ENCODE peak calls at places on chromosomes 16 and 17, in nine cellular contexts. G is KG1, J is left lung, O is AG09319, R is A172, D is T1000, X is HFF-Myc, Z is NCI-H774, C is GM10248. L is an unnamed sample.

GRCh38 chr16:10880609-10881452 is 3.8 kb downstream of the CIITA start:
- DNase-seq in Z (no peak), D (no peak), X (no peak), R (no peak), G (peak), J (no peak), O (no peak), C (no peak), L (no peak)

GRCh38 chr17:61750656-61751055 is 112.7 kb downstream of the BRIP1 start:
- DNase-seq in R (no peak), J (no peak), D (no peak), Z (no peak), O (no peak), G (no peak), X (no peak), C (peak), L (no peak)

GRCh38 chr16:25950586-25951201 is 258.9 kb downstream of the HS3ST4 start:
- DNase-seq in J (no peak), X (no peak), R (no peak), O (no peak), C (no peak), Z (no peak), D (no peak), G (no peak), L (no peak)

GRCh38 chr16:87076331-87076949 is 240.8 kb downstream of the C16orf95 start:
- DNase-seq in C (no peak), G (no peak), R (no peak), X (no peak), D (no peak), J (no peak), O (no peak), Z (no peak), L (no peak)

GRCh38 chr16:27677300-27677699 is 127.4 kb downstream of the KATNIP start:
- DNase-seq in C (no peak), G (no peak), Z (no peak), X (no peak), O (no peak), D (no peak), J (no peak), R (no peak), L (no peak)

GRCh38 chr17:27497696-27498095 is 41.4 kb downstream of the KSR1 start:
- DNase-seq in Z (no peak), C (no peak), J (no peak), X (no peak), D (no peak), O (no peak), R (no peak), G (no peak), L (no peak)

GRCh38 chr16:53053967-53054669 is 673 bp upstream of the CHD9 start:
- DNase-seq in R (no peak), O (no peak), X (no peak), G (peak), C (peak), D (no peak), Z (no peak), J (no peak), L (peak)

GRCh38 chr17:71224824-71225575 is 895.8 kb upstream of the SOX9 start:
- DNase-seq in C (no peak), J (no peak), X (no peak), O (no peak), R (no peak), G (no peak), Z (no peak), D (no peak), L (no peak)

GRCh38 chr16:52436646-52437645 is 110.0 kb downstream of the TOX3 start:
- DNase-seq in G (no peak), Z (no peak), R (no peak), J (no peak), X (no peak), D (no peak), C (no peak), O (no peak), L (no peak)

GRCh38 chr17:27609606-27610303 is 21.2 kb upstream of the LGALS9 start:
- DNase-seq in G (no peak), C (no peak), D (no peak), O (peak), R (peak), Z (no peak), X (peak), J (peak), L (peak)

GRCh38 chr16:31215287-31216115 is 1.4 kb downstream of the PYDC1 start:
- DNase-seq in R (peak), J (peak), G (no peak), X (no peak), Z (no peak), C (peak), O (no peak), D (no peak), L (peak)

GRCh38 chr16:56637814-56638750 is at the start of gene MT1A:
- DNase-seq in X (no peak), C (no peak), D (no peak), R (no peak), G (no peak), O (no peak), J (peak), Z (peak), L (no peak)

GRCh38 chr17:28646039-28646754 is 1.2 kb upstream of the BLTP2 start:
- DNase-seq in D (no peak), O (no peak), J (no peak), R (no peak), G (no peak), X (no peak), Z (no peak), C (no peak), L (no peak)

GRCh38 chr16:1012722-1013592 is 31.4 kb downstream of the SOX8 start:
- DNase-seq in X (no peak), D (no peak), C (no peak), J (no peak), G (no peak), O (no peak), Z (no peak), R (no peak), L (no peak)

GRCh38 chr16:85330694-85331188 is 218.5 kb upstream of the CIBAR2 start:
- DNase-seq in C (peak), Z (no peak), J (no peak), R (peak), O (peak), G (peak), D (no peak), X (peak), L (peak)

GRCh38 chr17:77409282-77410161 is 268.8 kb downstream of the SEC14L1 start:
- DNase-seq in O (no peak), J (no peak), G (peak), X (peak), C (no peak), R (peak), D (no peak), Z (no peak), L (no peak)

GRCh38 chr17:13957636-13958035 is 111.7 kb upstream of the COX10 start:
- DNase-seq in Z (no peak), R (no peak), O (peak), D (peak), J (no peak), X (no peak), C (no peak), G (no peak), L (no peak)

GRCh38 chr17:64775701-64776570 is 113.8 kb upstream of the SMURF2 start:
- DNase-seq in D (no peak), C (no peak), O (no peak), R (no peak), Z (no peak), J (no peak), X (no peak), G (no peak), L (no peak)

GRCh38 chr17:40560592-40561293 is 4.5 kb downstream of the CCR7 start:
- DNase-seq in G (no peak), J (no peak), O (no peak), D (no peak), Z (no peak), R (peak), C (peak), X (no peak), L (peak)

GRCh38 chr16:17590711-17591654 is 120.2 kb upstream of the XYLT1 start:
- DNase-seq in Z (no peak), C (no peak), O (no peak), R (no peak), J (no peak), X (no peak), D (peak), G (no peak), L (no peak)

GRCh38 chr16:66135376-66135775 is 231.1 kb upstream of the CDH5 start:
- DNase-seq in R (no peak), D (no peak), C (no peak), X (no peak), Z (no peak), G (no peak), O (no peak), J (no peak), L (no peak)

GRCh38 chr16:84614914-84615813 is 2.7 kb downstream of the COTL1 start:
- DNase-seq in X (no peak), G (no peak), D (no peak), O (no peak), C (no peak), Z (no peak), J (no peak), R (no peak), L (no peak)

GRCh38 chr16:12067714-12068401 is 91.3 kb downstream of the SNX29 start:
- DNase-seq in J (no peak), X (peak), O (peak), R (peak), D (peak), G (peak), C (peak), Z (peak), L (peak)

GRCh38 chr16:55471448-55472097 is 7.4 kb upstream of the MMP2 start:
- DNase-seq in O (no peak), J (no peak), C (no peak), D (no peak), X (no peak), Z (no peak), G (no peak), R (peak), L (no peak)

GRCh38 chr16:15810411-15810810 is 46.4 kb downstream of the MYH11 start:
- DNase-seq in G (no peak), X (no peak), Z (no peak), R (no peak), J (no peak), D (no peak), O (no peak), C (no peak), L (no peak)

GRCh38 chr17:80414803-80415625 is at the start of gene ENDOV:
- DNase-seq in C (peak), Z (peak), O (peak), R (peak), X (peak), G (peak), D (peak), J (peak), L (peak)

GRCh38 chr16:81673432-81673831 is 105.7 kb upstream of the PLCG2 start:
- DNase-seq in J (no peak), R (no peak), Z (no peak), G (no peak), O (no peak), C (no peak), X (no peak), D (no peak), L (no peak)

GRCh38 chr17:60524463-60525346 is 1.3 kb downstream of the APPBP2 start:
- DNase-seq in C (no peak), R (peak), X (no peak), O (no peak), D (no peak), G (no peak), Z (no peak), J (no peak), L (no peak)

GRCh38 chr17:57948169-57948554 is 7.0 kb downstream of the CUEDC1 start:
- DNase-seq in Z (no peak), X (no peak), D (no peak), C (no peak), G (no peak), O (no peak), R (no peak), J (no peak), L (no peak)

GRCh38 chr17:65181237-65182061 is 44.3 kb downstream of the RGS9 start:
- DNase-seq in C (peak), Z (no peak), X (no peak), G (no peak), O (no peak), J (no peak), D (no peak), R (peak), L (no peak)